ENCODE peak calls at places on chromosomes 12 and 14, in six cellular contexts. E is A549, V is HepG2, Q is upper lobe of left lung, Y is GM12878, A is K562. W is an unnamed sample. For H3K4me1, the result is how much of the 10 kb centered on the place peaks cover.

GRCh38 chr12:12384601-12385321 is 27.9 kb downstream of the BORCS5 start:
- ATAC-seq in E (no peak), V (peak), Q (no peak), Y (peak), A (peak), W (no peak)

GRCh38 chr14:75232597-75232996 is 46.0 kb upstream of the FOS start:
- ATAC-seq in E (no peak), V (no peak), Q (no peak), Y (no peak), A (no peak), W (no peak)

GRCh38 chr12:52195065-52195730 is 3.4 kb upstream of the KRT80 start:
- ATAC-seq in E (no peak), V (no peak), Q (no peak), Y (no peak), A (peak), W (no peak)

GRCh38 chr12:42698213-42698612 is 108.7 kb upstream of the PRICKLE1 start:
- ATAC-seq in E (no peak), V (no peak), Q (peak), Y (no peak), A (no peak), W (peak)

GRCh38 chr12:13208533-13209278 is 12.2 kb downstream of the EMP1 start:
- ATAC-seq in E (peak), V (peak), Q (peak), Y (no peak), A (no peak), W (no peak)

GRCh38 chr14:75229576-75229922 is 49.1 kb upstream of the FOS start:
- ATAC-seq in E (no peak), V (no peak), Q (no peak), Y (no peak), A (no peak), W (no peak)

GRCh38 chr14:71328183-71328582 is 420.9 kb downstream of the PCNX1 start:
- ATAC-seq in E (no peak), V (no peak), Q (no peak), Y (peak), A (no peak), W (no peak)

GRCh38 chr12:5232291-5232690 is 188.6 kb downstream of the KCNA5 start:
- ATAC-seq in E (no peak), V (no peak), Q (no peak), Y (no peak), A (no peak), W (no peak)

GRCh38 chr12:46787496-46788055 is 38.2 kb downstream of the SLC38A4 start:
- ATAC-seq in E (no peak), V (no peak), Q (no peak), Y (no peak), A (no peak), W (no peak)

GRCh38 chr14:92613008-92613658 is 99.6 kb downstream of the RIN3 start:
- ATAC-seq in E (peak), V (peak), Q (peak), Y (peak), A (peak), W (no peak)

GRCh38 chr14:95318870-95319311 is 817 bp downstream of the CLMN start:
- ATAC-seq in E (no peak), V (no peak), Q (no peak), Y (peak), A (no peak), W (no peak)

GRCh38 chr14:95316826-95317225 is 2.9 kb downstream of the CLMN start:
- ATAC-seq in E (no peak), V (no peak), Q (no peak), Y (no peak), A (no peak), W (no peak)

GRCh38 chr14:95319312-95320075 is at the start of gene CLMN:
- ATAC-seq in E (peak), V (peak), Q (peak), Y (peak), A (peak), W (peak)

GRCh38 chr14:95318399-95318834 is 1.3 kb downstream of the CLMN start:
- ATAC-seq in E (no peak), V (peak), Q (no peak), Y (peak), A (no peak), W (no peak)

GRCh38 chr14:95317817-95318343 is 1.8 kb downstream of the CLMN start:
- ATAC-seq in E (no peak), V (no peak), Q (no peak), Y (no peak), A (no peak), W (no peak)
- H3K4me1 ChIP-seq in E (half or more), V (half or more), Q (under half), Y (under half), A (under half), W (under half)

GRCh38 chr14:103110681-103111296 is 12.5 kb upstream of the TNFAIP2 start:
- ATAC-seq in E (peak), V (no peak), Q (peak), Y (peak), A (no peak), W (no peak)
- TF ChIP-seq EP300 in E (no peak), V (no peak), Q (no peak), Y (no peak), A (no peak), W (no peak)

GRCh38 chr12:92928431-92928961 is 599 bp downstream of the EEA1 start:
- ATAC-seq in E (peak), V (peak), Q (peak), Y (peak), A (peak), W (peak)

GRCh38 chr12:92926549-92926948 is 2.5 kb downstream of the EEA1 start:
- ATAC-seq in E (no peak), V (no peak), Q (no peak), Y (peak), A (no peak), W (no peak)

GRCh38 chr12:92928962-92929915 is at the start of gene EEA1:
- ATAC-seq in E (peak), V (peak), Q (peak), Y (peak), A (peak), W (peak)

GRCh38 chr12:92927055-92927435 is 2.0 kb downstream of the EEA1 start:
- ATAC-seq in E (peak), V (no peak), Q (no peak), Y (peak), A (no peak), W (no peak)

GRCh38 chr12:92927436-92928116 is 1.5 kb downstream of the EEA1 start:
- ATAC-seq in E (no peak), V (no peak), Q (peak), Y (peak), A (no peak), W (no peak)
- H3K4me1 ChIP-seq in E (under half), V (half or more), Q (under half), Y (under half), A (under half), W (under half)

GRCh38 chr12:127677537-127678131 is 589.3 kb upstream of the TMEM132C start:
- ATAC-seq in E (peak), V (peak), Q (peak), Y (peak), A (peak), W (no peak)
- TF ChIP-seq EP300 in E (no peak), V (no peak), Q (no peak), Y (no peak), A (no peak), W (no peak)

GRCh38 chr12:93686572-93687365 is 9.6 kb downstream of the CRADD start:
- ATAC-seq in E (no peak), V (no peak), Q (no peak), Y (no peak), A (no peak), W (no peak)

GRCh38 chr12:93679308-93679933 is 2.2 kb downstream of the CRADD start:
- ATAC-seq in E (no peak), V (no peak), Q (no peak), Y (no peak), A (no peak), W (no peak)

GRCh38 chr12:93682846-93683261 is 5.7 kb downstream of the CRADD start:
- ATAC-seq in E (no peak), V (peak), Q (peak), Y (no peak), A (peak), W (peak)

GRCh38 chr12:93684716-93685115 is 7.5 kb downstream of the CRADD start:
- ATAC-seq in E (no peak), V (no peak), Q (peak), Y (no peak), A (no peak), W (no peak)

GRCh38 chr12:93683410-93683809 is 6.2 kb downstream of the CRADD start:
- ATAC-seq in E (peak), V (no peak), Q (no peak), Y (peak), A (peak), W (no peak)
- H3K4me1 ChIP-seq in E (under half), V (under half), Q (under half), Y (under half), A (under half), W (under half)

W was measured in gastroesophageal sphincter.